ENCODE peak calls at places on chromosomes 6 and 20, in eight cellular contexts. S is NCI-H774; G is A172; Z is ecto neural progenitor cell; C is NCI-H1436; K is heart right ventricle; J is stimulated activated CD4-positive, alpha-beta T cell treated with anti-CD3 and anti-CD28 coated beads, Interleukin-1b, Interleukin-23, amount 100 ng/mL, for 48 hours; I is effector memory CD4-positive, alpha-beta T cell. A is an unnamed sample.

GRCh38 chr6:150549577-150550184 is 50.0 kb upstream of the PLEKHG1 start:
- DNase-seq in S (no peak), G (peak), Z (no peak), C (no peak), K (no peak), J (no peak), I (no peak), A (no peak)

GRCh38 chr20:9068232-9068781 is 580 bp upstream of the PLCB4 start:
- DNase-seq in S (peak), G (peak), Z (peak), C (peak), K (peak), J (no peak), I (no peak), A (peak)

GRCh38 chr6:135944120-135944519 is 92.6 kb downstream of the PDE7B start:
- DNase-seq in S (no peak), G (no peak), Z (no peak), C (no peak), K (no peak), J (no peak), I (no peak), A (no peak)

GRCh38 chr6:14875678-14876063 is 370.2 kb upstream of the JARID2 start:
- DNase-seq in S (no peak), G (no peak), Z (no peak), C (no peak), K (no peak), J (peak), I (no peak), A (no peak)

GRCh38 chr6:143952386-143952785 is 55.7 kb downstream of the PLAGL1 start:
- DNase-seq in S (no peak), G (no peak), Z (no peak), C (no peak), K (no peak), J (no peak), I (no peak), A (no peak)

GRCh38 chr6:121596441-121596840 is 161.0 kb downstream of the GJA1 start:
- DNase-seq in S (no peak), G (no peak), Z (no peak), C (no peak), K (no peak), J (no peak), I (no peak), A (no peak)

GRCh38 chr6:47196113-47196512 is 113.6 kb downstream of the TNFRSF21 start:
- DNase-seq in S (no peak), G (no peak), Z (no peak), C (no peak), K (no peak), J (no peak), I (no peak), A (no peak)

GRCh38 chr6:24856246-24856599 is 57.5 kb upstream of the ARMH2 start:
- DNase-seq in S (no peak), G (no peak), Z (no peak), C (no peak), K (no peak), J (no peak), I (no peak), A (no peak)

GRCh38 chr6:124870611-124871201 is 91.5 kb upstream of the RNF217 start:
- DNase-seq in S (peak), G (peak), Z (no peak), C (no peak), K (no peak), J (no peak), I (no peak), A (no peak)

GRCh38 chr6:88220493-88220892 is 54.3 kb upstream of the CNR1 start:
- DNase-seq in S (no peak), G (peak), Z (no peak), C (no peak), K (no peak), J (no peak), I (no peak), A (no peak)

GRCh38 chr20:9611921-9612320 is 97.5 kb downstream of the LAMP5 start:
- DNase-seq in S (no peak), G (no peak), Z (no peak), C (no peak), K (no peak), J (no peak), I (no peak), A (no peak)

GRCh38 chr6:107817784-107818183 is 6.3 kb downstream of the SCML4 start:
- DNase-seq in S (no peak), G (no peak), Z (peak), C (no peak), K (no peak), J (no peak), I (no peak), A (no peak)

GRCh38 chr20:58466729-58467571 is 48.2 kb downstream of the APCDD1L start:
- DNase-seq in S (no peak), G (no peak), Z (peak), C (no peak), K (no peak), J (no peak), I (no peak), A (no peak)

GRCh38 chr20:63128956-63129355 is 87.0 kb downstream of the YTHDF1 start:
- DNase-seq in S (no peak), G (no peak), Z (no peak), C (no peak), K (no peak), J (no peak), I (no peak), A (no peak)

GRCh38 chr20:6012166-6012565 is 41.7 kb downstream of the LRRN4 start:
- DNase-seq in S (no peak), G (no peak), Z (no peak), C (no peak), K (no peak), J (no peak), I (no peak), A (no peak)

GRCh38 chr20:41245086-41245707 is 72.3 kb downstream of the ZHX3 start:
- DNase-seq in S (no peak), G (no peak), Z (no peak), C (peak), K (peak), J (no peak), I (no peak), A (peak)

GRCh38 chr20:23551383-23551782 is 16.9 kb downstream of the CST9L start:
- DNase-seq in S (no peak), G (no peak), Z (no peak), C (no peak), K (no peak), J (no peak), I (no peak), A (no peak)

GRCh38 chr6:46254946-46255345 is 84.2 kb upstream of the ENPP5 start:
- DNase-seq in S (no peak), G (no peak), Z (no peak), C (no peak), K (no peak), J (no peak), I (no peak), A (no peak)

GRCh38 chr6:74826318-74826717 is 379.5 kb downstream of the COL12A1 start:
- DNase-seq in S (no peak), G (no peak), Z (no peak), C (no peak), K (peak), J (no peak), I (no peak), A (no peak)

GRCh38 chr20:5835234-5835845 is 85.1 kb downstream of the SHLD1 start:
- DNase-seq in S (peak), G (peak), Z (no peak), C (no peak), K (peak), J (no peak), I (no peak), A (no peak)

GRCh38 chr6:27250955-27251671 is 3.6 kb downstream of the PRSS16 start:
- DNase-seq in S (peak), G (peak), Z (peak), C (peak), K (peak), J (peak), I (peak), A (peak)

GRCh38 chr20:50187403-50188051 is 3.1 kb upstream of the CEBPB start:
- DNase-seq in S (no peak), G (peak), Z (no peak), C (no peak), K (no peak), J (no peak), I (no peak), A (no peak)

GRCh38 chr6:14412026-14412425 is 294.5 kb downstream of the CD83 start:
- DNase-seq in S (no peak), G (peak), Z (no peak), C (no peak), K (no peak), J (no peak), I (no peak), A (no peak)

GRCh38 chr6:10369896-10370295 is 45.0 kb downstream of the TFAP2A start:
- DNase-seq in S (no peak), G (peak), Z (no peak), C (no peak), K (no peak), J (no peak), I (no peak), A (no peak)

GRCh38 chr20:62977613-62978558 is 25.4 kb downstream of the SLC17A9 start:
- DNase-seq in S (peak), G (peak), Z (no peak), C (peak), K (no peak), J (peak), I (peak), A (no peak)

GRCh38 chr6:166277892-166278578 is 30.2 kb downstream of the PRR18 start:
- DNase-seq in S (no peak), G (no peak), Z (no peak), C (no peak), K (no peak), J (no peak), I (no peak), A (no peak)

GRCh38 chr6:166351715-166352285 is 9.5 kb upstream of the SFT2D1 start:
- DNase-seq in S (peak), G (no peak), Z (no peak), C (peak), K (peak), J (no peak), I (no peak), A (peak)

GRCh38 chr6:100099189-100100074 is 105.4 kb upstream of the MCHR2 start:
- DNase-seq in S (peak), G (peak), Z (no peak), C (peak), K (no peak), J (no peak), I (no peak), A (no peak)

GRCh38 chr6:114040871-114041270 is 69.9 kb upstream of the HDAC2 start:
- DNase-seq in S (no peak), G (no peak), Z (no peak), C (no peak), K (no peak), J (no peak), I (no peak), A (no peak)

GRCh38 chr6:135118142-135118730 is 62.9 kb upstream of the MYB start:
- DNase-seq in S (no peak), G (no peak), Z (no peak), C (no peak), K (no peak), J (no peak), I (no peak), A (no peak)

GRCh38 chr6:152094992-152095592 is 287.6 kb downstream of the ESR1 start:
- DNase-seq in S (no peak), G (peak), Z (no peak), C (no peak), K (peak), J (peak), I (no peak), A (peak)

GRCh38 chr6:167574431-167575097 is 249.7 kb downstream of the TTLL2 start:
- DNase-seq in S (no peak), G (no peak), Z (no peak), C (no peak), K (no peak), J (no peak), I (no peak), A (no peak)

GRCh38 chr6:449486-450419 is 58.2 kb downstream of the IRF4 start:
- DNase-seq in S (no peak), G (no peak), Z (peak), C (no peak), K (no peak), J (no peak), I (no peak), A (no peak)

A was measured in anterior cingulate cortex.